ENCODE peak calls at places on chromosomes 13 and 19, in seven cellular contexts. K, F, I, Y, B, E and L are unnamed samples.

GRCh38 chr13:97879646-97880297 is 73.7 kb upstream of the IPO5 start:
- DNase-seq in K (no peak), F (peak; percentile 78), I (no peak), Y (no peak), B (no peak), E (peak; percentile 83), L (peak; percentile 16)

GRCh38 chr13:56886398-56886797 is 254.3 kb upstream of the PRR20A start:
- DNase-seq in K (no peak), F (no peak), I (no peak), Y (no peak), B (no peak), E (no peak), L (no peak)

GRCh38 chr13:106762711-106763110 is 194.8 kb upstream of the ARGLU1 start:
- DNase-seq in K (no peak), F (no peak), I (no peak), Y (no peak), B (no peak), E (no peak), L (peak; percentile 41)

GRCh38 chr19:54648129-54648528 is 14.7 kb upstream of the LILRB4 start:
- DNase-seq in K (no peak), F (no peak), I (no peak), Y (no peak), B (no peak), E (no peak), L (no peak)

GRCh38 chr19:1079566-1080111 is 12.7 kb downstream of the ARHGAP45 start:
- DNase-seq in K (no peak), F (no peak), I (peak; percentile 69), Y (peak; percentile 90), B (no peak), E (no peak), L (no peak)

GRCh38 chr13:40255551-40255950 is 410.9 kb downstream of the FOXO1 start:
- DNase-seq in K (no peak), F (no peak), I (no peak), Y (no peak), B (no peak), E (no peak), L (no peak)

GRCh38 chr19:11094520-11094894 is 5.2 kb downstream of the LDLR start:
- DNase-seq in K (no peak), F (no peak), I (no peak), Y (no peak), B (no peak), E (no peak), L (no peak)

GRCh38 chr13:45623516-45624090 is 8.1 kb upstream of the ERICH6B start:
- DNase-seq in K (peak; percentile 47), F (no peak), I (no peak), Y (no peak), B (peak; percentile 26), E (no peak), L (no peak)

GRCh38 chr19:3908266-3909054 is 24.4 kb upstream of the NMRK2 start:
- DNase-seq in K (no peak), F (no peak), I (no peak), Y (no peak), B (no peak), E (no peak), L (no peak)

GRCh38 chr13:110323172-110323851 is 16.2 kb downstream of the COL4A2 start:
- DNase-seq in K (no peak), F (peak; percentile 81), I (no peak), Y (no peak), B (no peak), E (peak; percentile 89), L (no peak)

GRCh38 chr13:49869514-49869913 is 66.6 kb downstream of the SPRYD7 start:
- DNase-seq in K (peak; percentile 57), F (no peak), I (no peak), Y (no peak), B (no peak), E (peak; percentile 18), L (no peak)

GRCh38 chr19:49988433-49988832 is 27.5 kb upstream of the SIGLEC11 start:
- DNase-seq in K (no peak), F (peak; percentile 21), I (no peak), Y (peak; percentile 28), B (no peak), E (peak; percentile 64), L (no peak)

GRCh38 chr19:1491114-1491848 is at the start of gene REEP6:
- DNase-seq in K (no peak), F (no peak), I (no peak), Y (no peak), B (no peak), E (no peak), L (no peak)

GRCh38 chr19:41076286-41076685 is 12.0 kb upstream of the CYP2A13 start:
- DNase-seq in K (no peak), F (no peak), I (no peak), Y (no peak), B (no peak), E (no peak), L (no peak)

GRCh38 chr13:85313761-85314503 is 485.3 kb downstream of the SLITRK6 start:
- DNase-seq in K (no peak), F (no peak), I (no peak), Y (no peak), B (peak; percentile 6), E (peak; percentile 81), L (peak; percentile 7)

GRCh38 chr19:39385629-39386411 is 5.1 kb downstream of the PAF1 start:
- DNase-seq in K (no peak), F (no peak), I (no peak), Y (no peak), B (no peak), E (no peak), L (no peak)

GRCh38 chr13:29522044-29522685 is 73.3 kb downstream of the SLC7A1 start:
- DNase-seq in K (no peak), F (no peak), I (no peak), Y (no peak), B (no peak), E (peak; percentile 93), L (no peak)

GRCh38 chr19:28633223-28634030 is 579.5 kb downstream of the UQCRFS1 start:
- DNase-seq in K (peak; percentile 74), F (no peak), I (no peak), Y (peak; percentile 55), B (no peak), E (peak; percentile 1), L (peak; percentile 7)

GRCh38 chr13:106156468-106156867 is 379.0 kb downstream of the EFNB2 start:
- DNase-seq in K (no peak), F (peak; percentile 92), I (no peak), Y (no peak), B (no peak), E (peak; percentile 99), L (peak; percentile 69)

GRCh38 chr13:89856512-89856911 is 1491.0 kb upstream of the MIR17HG start:
- DNase-seq in K (no peak), F (no peak), I (no peak), Y (no peak), B (no peak), E (no peak), L (no peak)

GRCh38 chr19:27654266-27654990 is 1558.5 kb downstream of the UQCRFS1 start:
- DNase-seq in K (no peak), F (no peak), I (no peak), Y (no peak), B (no peak), E (no peak), L (no peak)

GRCh38 chr13:49240017-49240416 is 7.7 kb upstream of the CDADC1 start:
- DNase-seq in K (peak; percentile 39), F (no peak), I (no peak), Y (peak; percentile 51), B (no peak), E (peak; percentile 25), L (no peak)

GRCh38 chr13:99681695-99682094 is 180.4 kb downstream of the TM9SF2 start:
- DNase-seq in K (no peak), F (no peak), I (no peak), Y (no peak), B (no peak), E (no peak), L (no peak)

GRCh38 chr19:574658-575526 is 2.5 kb downstream of the BSG start:
- DNase-seq in K (peak; percentile 77), F (no peak), I (no peak), Y (no peak), B (no peak), E (peak; percentile 40), L (no peak)

GRCh38 chr19:41219924-41220567 is 1.0 kb downstream of the AXL start:
- DNase-seq in K (peak; percentile 28), F (no peak), I (no peak), Y (no peak), B (no peak), E (no peak), L (no peak)

GRCh38 chr13:22757530-22758120 is 423.2 kb upstream of the SGCG start:
- DNase-seq in K (peak; percentile 22), F (no peak), I (no peak), Y (no peak), B (no peak), E (no peak), L (no peak)

GRCh38 chr19:33486936-33487793 is 34.4 kb downstream of the PEPD start:
- DNase-seq in K (no peak), F (no peak), I (no peak), Y (no peak), B (no peak), E (no peak), L (no peak)

GRCh38 chr19:55350620-55351315 is 3.8 kb downstream of the COX6B2 start:
- DNase-seq in K (no peak), F (no peak), I (no peak), Y (no peak), B (no peak), E (no peak), L (no peak)

GRCh38 chr13:83876546-83876945 is 5.7 kb downstream of the SLITRK1 start:
- DNase-seq in K (no peak), F (no peak), I (no peak), Y (no peak), B (no peak), E (no peak), L (no peak)

GRCh38 chr19:38837656-38838121 is 6.1 kb upstream of the ECH1 start:
- DNase-seq in K (no peak), F (no peak), I (no peak), Y (no peak), B (no peak), E (peak; percentile 96), L (no peak)

GRCh38 chr19:51993422-51993821 is 6.8 kb upstream of the ZNF350 start:
- DNase-seq in K (no peak), F (no peak), I (no peak), Y (no peak), B (no peak), E (no peak), L (no peak)

GRCh38 chr13:50911051-50911690 is 1.6 kb downstream of the RNASEH2B start:
- DNase-seq in K (peak; percentile 39), F (no peak), I (no peak), Y (no peak), B (no peak), E (no peak), L (no peak)

GRCh38 chr19:39032164-39032918 is at the start of gene FBXO27:
- DNase-seq in K (peak; percentile 72), F (no peak), I (peak; percentile 67), Y (peak; percentile 1), B (no peak), E (no peak), L (no peak)

GRCh38 chr19:3100747-3101730 is 6.9 kb downstream of the GNA11 start:
- DNase-seq in K (no peak), F (no peak), I (no peak), Y (no peak), B (no peak), E (no peak), L (no peak)

GRCh38 chr13:41145136-41145908 is 12.7 kb upstream of the KBTBD6 start:
- DNase-seq in K (no peak), F (peak; percentile 33), I (no peak), Y (no peak), B (no peak), E (peak; percentile 31), L (no peak)

GRCh38 chr19:5047251-5047935 is 78.5 kb downstream of the KDM4B start:
- DNase-seq in K (no peak), F (no peak), I (no peak), Y (no peak), B (no peak), E (no peak), L (no peak)

GRCh38 chr19:18439910-18440237 is 1.9 kb upstream of the ISYNA1 start:
- DNase-seq in K (no peak), F (no peak), I (no peak), Y (no peak), B (no peak), E (no peak), L (no peak)

GRCh38 chr19:51489113-51489512 is 10.8 kb downstream of the CEACAM18 start:
- DNase-seq in K (no peak), F (no peak), I (no peak), Y (no peak), B (no peak), E (no peak), L (no peak)